ENCODE peak calls at places on chromosomes 5 and 9, in six cellular contexts. Q is left ventricle myocardium inferior; D is activated CD8-positive, alpha-beta memory T cell treated with anti-CD3 and anti-CD28 coated beads, Interleukin-2, amount 50 U/mL, for 4 hours; I is head of caudate nucleus; W is OCI-M1; T is CD4-positive, alpha-beta T cell. P is an unnamed sample.

GRCh38 chr5:113807384-113808053 is 294.0 kb downstream of the YTHDC2 start:
- DNase-seq in W (no peak), D (no peak), Q (no peak), I (peak; percentile 17), T (no peak), P (no peak)

GRCh38 chr9:117234178-117234577 is 180.7 kb downstream of the ASTN2 start:
- DNase-seq in I (no peak), D (no peak), W (no peak), Q (no peak), T (no peak), P (no peak)

GRCh38 chr9:134879664-134880483 is 736 bp upstream of the FCN2 start:
- DNase-seq in Q (no peak), W (no peak), D (no peak), T (no peak), I (no peak), P (no peak)

GRCh38 chr5:160105686-160106085 is 13.6 kb downstream of the PWWP2A start:
- DNase-seq in Q (no peak), D (no peak), T (no peak), I (no peak), W (peak; percentile 67), P (no peak)

GRCh38 chr9:117485176-117485575 is 70.3 kb upstream of the ASTN2 start:
- DNase-seq in T (no peak), W (no peak), D (no peak), Q (no peak), I (no peak), P (no peak)

GRCh38 chr9:113428062-113428600 is 17.6 kb downstream of the C9orf43 start:
- DNase-seq in W (no peak), I (no peak), T (no peak), Q (no peak), D (no peak), P (no peak)

GRCh38 chr9:120440791-120441190 is 139.2 kb downstream of the CDK5RAP2 start:
- DNase-seq in D (no peak), Q (no peak), T (no peak), W (no peak), I (no peak), P (no peak)

GRCh38 chr5:30100929-30101328 is 1092.6 kb upstream of the CDH6 start:
- DNase-seq in Q (no peak), T (no peak), I (no peak), D (no peak), W (no peak), P (no peak)

GRCh38 chr5:78286288-78286687 is 8.2 kb downstream of the AP3B1 start:
- DNase-seq in Q (no peak), I (no peak), T (no peak), D (no peak), W (no peak), P (no peak)

GRCh38 chr5:125402787-125403186 is 656.3 kb upstream of the ZNF608 start:
- DNase-seq in W (no peak), T (no peak), Q (no peak), I (no peak), D (no peak), P (no peak)

GRCh38 chr5:177130211-177131018 is 3.2 kb upstream of the NSD1 start:
- DNase-seq in T (no peak), I (no peak), W (no peak), D (no peak), Q (no peak), P (no peak)

GRCh38 chr5:44365351-44365750 is 23.9 kb downstream of the FGF10 start:
- DNase-seq in D (no peak), W (no peak), T (no peak), I (no peak), Q (no peak), P (no peak)

GRCh38 chr5:14086261-14086660 is 56.9 kb upstream of the TRIO start:
- DNase-seq in T (no peak), D (no peak), Q (no peak), W (no peak), I (no peak), P (no peak)

GRCh38 chr5:13865317-13865716 is 79.2 kb downstream of the DNAH5 start:
- DNase-seq in T (no peak), Q (no peak), I (no peak), D (no peak), W (no peak), P (no peak)

GRCh38 chr9:132988244-132989013 is 9.9 kb downstream of the GFI1B start:
- DNase-seq in Q (no peak), I (no peak), T (no peak), D (no peak), W (no peak), P (no peak)

GRCh38 chr9:79201641-79202040 is 370.1 kb upstream of the TLE4 start:
- DNase-seq in D (no peak), T (no peak), Q (no peak), W (no peak), I (no peak), P (no peak)

GRCh38 chr9:4832786-4833579 is 40.2 kb downstream of the RCL1 start:
- DNase-seq in I (no peak), T (no peak), D (no peak), Q (no peak), W (peak; percentile 93), P (no peak)

GRCh38 chr5:149317281-149318048 is 27.8 kb upstream of the GRPEL2 start:
- DNase-seq in Q (no peak), T (peak; percentile 25), D (peak; percentile 32), I (peak; percentile 19), W (peak; percentile 75), P (peak; percentile 15)

GRCh38 chr9:125397736-125398135 is 136.1 kb downstream of the GAPVD1 start:
- DNase-seq in Q (no peak), W (no peak), I (peak; percentile 25), T (no peak), D (no peak), P (no peak)

GRCh38 chr9:121650220-121651013 is 1.0 kb upstream of the DAB2IP start:
- DNase-seq in I (peak; percentile 43), D (no peak), Q (peak; percentile 56), T (no peak), W (peak; percentile 7), P (no peak)

GRCh38 chr9:347667-348292 is 133.1 kb downstream of the DOCK8 start:
- DNase-seq in D (no peak), Q (no peak), W (no peak), T (no peak), I (no peak), P (no peak)

GRCh38 chr9:133114451-133114885 is 6.6 kb downstream of the RALGDS start:
- DNase-seq in D (no peak), W (no peak), I (peak; percentile 73), Q (peak; percentile 63), T (no peak), P (no peak)

GRCh38 chr5:37776826-37777225 is 63.0 kb downstream of the GDNF start:
- DNase-seq in D (no peak), T (no peak), W (no peak), I (no peak), Q (no peak), P (no peak)

GRCh38 chr5:31329722-31330121 is 136.2 kb downstream of the CDH6 start:
- DNase-seq in T (no peak), D (no peak), W (peak; percentile 12), I (no peak), Q (no peak), P (no peak)

GRCh38 chr5:171450423-171451246 is 31.2 kb downstream of the FGF18 start:
- DNase-seq in T (no peak), Q (peak; percentile 45), D (peak; percentile 21), I (peak; percentile 3), W (no peak), P (no peak)

GRCh38 chr5:67051164-67051563 is 145.4 kb downstream of the CD180 start:
- DNase-seq in I (no peak), Q (no peak), W (no peak), T (no peak), D (no peak), P (no peak)

GRCh38 chr9:92147030-92147853 is 32.0 kb upstream of the SPTLC1 start:
- DNase-seq in Q (peak; percentile 43), T (no peak), D (no peak), I (no peak), W (peak; percentile 43), P (no peak)

GRCh38 chr9:37909326-37909725 is 5.4 kb upstream of the SLC25A51 start:
- DNase-seq in Q (no peak), W (no peak), I (no peak), T (no peak), D (no peak), P (no peak)

GRCh38 chr5:73189816-73190451 is 16.9 kb downstream of the TMEM174 start:
- DNase-seq in Q (no peak), D (no peak), T (no peak), I (no peak), W (peak; percentile 11), P (no peak)

GRCh38 chr5:122400961-122401360 is 88.9 kb downstream of the SNCAIP start:
- DNase-seq in W (no peak), Q (no peak), I (peak; percentile 15), T (no peak), D (no peak), P (no peak)

GRCh38 chr5:45639038-45639437 is 57.1 kb downstream of the HCN1 start:
- DNase-seq in T (no peak), Q (no peak), W (peak; percentile 20), I (no peak), D (no peak), P (no peak)

GRCh38 chr5:55865831-55866230 is 14.7 kb downstream of the IL31RA start:
- DNase-seq in Q (no peak), W (no peak), T (no peak), D (no peak), I (no peak), P (no peak)

GRCh38 chr9:26462213-26462612 is 430.4 kb downstream of the CAAP1 start:
- DNase-seq in Q (no peak), I (no peak), D (no peak), T (no peak), W (peak; percentile 10), P (no peak)

P was measured in T-cell.